ENCODE peak calls at places on chromosomes 7 and 10, in five cellular contexts. One of them, this sample, is unnamed. For H3K4me1, the result is how much of the 10 kb centered on the place peaks cover.

GRCh38 chr10:101565936-101566332 is 22.1 kb downstream of the POLL start:
- DNase-seq in ovary: no peak
- DNase-seq in suprapubic skin: no peak
- DNase-seq in IMR-90: no peak
- DNase-seq in tibial nerve: no peak
- DNase-seq in this sample: no peak

GRCh38 chr10:18233775-18234174 is 93.6 kb downstream of the CACNB2 start:
- DNase-seq in ovary: peak
- DNase-seq in suprapubic skin: no peak
- DNase-seq in IMR-90: no peak
- DNase-seq in tibial nerve: no peak
- DNase-seq in this sample: no peak

GRCh38 chr10:25455980-25456567 is 281.3 kb downstream of the GPR158 start:
- DNase-seq in ovary: no peak
- DNase-seq in suprapubic skin: no peak
- DNase-seq in IMR-90: no peak
- DNase-seq in tibial nerve: no peak
- DNase-seq in this sample: no peak

GRCh38 chr10:14603539-14604102 is 171.1 kb downstream of the FAM107B start:
- DNase-seq in ovary: peak
- DNase-seq in suprapubic skin: peak
- DNase-seq in IMR-90: no peak
- DNase-seq in tibial nerve: no peak
- DNase-seq in this sample: no peak

GRCh38 chr10:130372866-130373265 is 236.7 kb downstream of the GLRX3 start:
- DNase-seq in ovary: no peak
- DNase-seq in suprapubic skin: no peak
- DNase-seq in IMR-90: no peak
- DNase-seq in tibial nerve: no peak
- DNase-seq in this sample: no peak

GRCh38 chr7:70271617-70272081 is 673.4 kb downstream of the AUTS2 start:
- DNase-seq in ovary: no peak
- DNase-seq in suprapubic skin: no peak
- DNase-seq in IMR-90: no peak
- DNase-seq in tibial nerve: no peak
- DNase-seq in this sample: no peak

GRCh38 chr7:6160191-6160623 is 112.2 kb downstream of the CYTH3 start:
- DNase-seq in ovary: peak
- DNase-seq in suprapubic skin: peak
- DNase-seq in IMR-90: peak
- DNase-seq in tibial nerve: peak
- DNase-seq in this sample: peak

GRCh38 chr10:14507156-14507555 is 176.4 kb upstream of the FRMD4A start:
- DNase-seq in ovary: no peak
- DNase-seq in suprapubic skin: no peak
- DNase-seq in IMR-90: no peak
- DNase-seq in tibial nerve: no peak
- DNase-seq in this sample: no peak

GRCh38 chr10:107727762-107728317 is 563.3 kb upstream of the SORCS1 start:
- DNase-seq in ovary: no peak
- DNase-seq in suprapubic skin: no peak
- DNase-seq in IMR-90: peak
- DNase-seq in tibial nerve: no peak
- DNase-seq in this sample: no peak

GRCh38 chr7:123633553-123633952 is 22.1 kb upstream of the LMOD2 start:
- DNase-seq in ovary: no peak
- DNase-seq in suprapubic skin: no peak
- DNase-seq in IMR-90: peak
- DNase-seq in tibial nerve: no peak
- DNase-seq in this sample: no peak

GRCh38 chr7:135994466-135995205 is 17.5 kb upstream of the MTPN start:
- DNase-seq in ovary: no peak
- DNase-seq in suprapubic skin: no peak
- DNase-seq in IMR-90: peak
- DNase-seq in tibial nerve: no peak
- DNase-seq in this sample: no peak

GRCh38 chr7:141076377-141076776 is 2.5 kb downstream of the TMEM178B start:
- DNase-seq in ovary: no peak
- DNase-seq in suprapubic skin: no peak
- DNase-seq in IMR-90: no peak
- DNase-seq in tibial nerve: no peak
- DNase-seq in this sample: no peak

GRCh38 chr10:52679117-52679516 is 93.5 kb downstream of the MBL2 start:
- DNase-seq in ovary: no peak
- DNase-seq in suprapubic skin: no peak
- DNase-seq in IMR-90: no peak
- DNase-seq in tibial nerve: no peak
- DNase-seq in this sample: no peak

GRCh38 chr10:90915141-90916075 is 5.5 kb downstream of the ANKRD1 start:
- DNase-seq in ovary: no peak
- DNase-seq in suprapubic skin: no peak
- DNase-seq in IMR-90: no peak
- DNase-seq in tibial nerve: no peak
- DNase-seq in this sample: no peak

GRCh38 chr7:13016633-13017324 is 329.3 kb downstream of the ARL4A start:
- DNase-seq in ovary: no peak
- DNase-seq in suprapubic skin: no peak
- DNase-seq in IMR-90: peak
- DNase-seq in tibial nerve: no peak
- DNase-seq in this sample: no peak

GRCh38 chr7:32335107-32335506 is 155.1 kb downstream of the LSM5 start:
- DNase-seq in ovary: no peak
- DNase-seq in suprapubic skin: no peak
- DNase-seq in IMR-90: peak
- DNase-seq in tibial nerve: no peak
- DNase-seq in this sample: no peak

GRCh38 chr10:112695539-112695938 is 248.5 kb downstream of the VTI1A start:
- DNase-seq in ovary: no peak
- DNase-seq in suprapubic skin: no peak
- DNase-seq in IMR-90: no peak
- DNase-seq in tibial nerve: no peak
- DNase-seq in this sample: no peak

GRCh38 chr10:69123747-69124557 is at the start of gene VPS26A:
- DNase-seq in ovary: peak
- DNase-seq in suprapubic skin: peak
- DNase-seq in IMR-90: peak
- DNase-seq in tibial nerve: peak
- DNase-seq in this sample: peak
- TF ChIP-seq POLR2A in ovary: peak
- TF ChIP-seq POLR2A in suprapubic skin: peak
- TF ChIP-seq POLR2A in IMR-90: peak
- TF ChIP-seq POLR2A in tibial nerve: peak
- TF ChIP-seq POLR2A in this sample: peak

GRCh38 chr7:100374601-100375000 is 1.3 kb downstream of the PILRA start:
- DNase-seq in ovary: no peak
- DNase-seq in suprapubic skin: no peak
- DNase-seq in IMR-90: no peak
- DNase-seq in tibial nerve: no peak
- DNase-seq in this sample: no peak

GRCh38 chr7:100372256-100372655 is 1.0 kb upstream of the PILRA start:
- DNase-seq in ovary: no peak
- DNase-seq in suprapubic skin: no peak
- DNase-seq in IMR-90: peak
- DNase-seq in tibial nerve: no peak
- DNase-seq in this sample: no peak

GRCh38 chr7:100372694-100373093 is 593 bp upstream of the PILRA start:
- DNase-seq in ovary: no peak
- DNase-seq in suprapubic skin: no peak
- DNase-seq in IMR-90: no peak
- DNase-seq in tibial nerve: no peak
- DNase-seq in this sample: no peak

GRCh38 chr7:100371561-100372171 is 1.6 kb upstream of the PILRA start:
- DNase-seq in ovary: no peak
- DNase-seq in suprapubic skin: no peak
- DNase-seq in IMR-90: no peak
- DNase-seq in tibial nerve: no peak
- DNase-seq in this sample: no peak

DNA sequence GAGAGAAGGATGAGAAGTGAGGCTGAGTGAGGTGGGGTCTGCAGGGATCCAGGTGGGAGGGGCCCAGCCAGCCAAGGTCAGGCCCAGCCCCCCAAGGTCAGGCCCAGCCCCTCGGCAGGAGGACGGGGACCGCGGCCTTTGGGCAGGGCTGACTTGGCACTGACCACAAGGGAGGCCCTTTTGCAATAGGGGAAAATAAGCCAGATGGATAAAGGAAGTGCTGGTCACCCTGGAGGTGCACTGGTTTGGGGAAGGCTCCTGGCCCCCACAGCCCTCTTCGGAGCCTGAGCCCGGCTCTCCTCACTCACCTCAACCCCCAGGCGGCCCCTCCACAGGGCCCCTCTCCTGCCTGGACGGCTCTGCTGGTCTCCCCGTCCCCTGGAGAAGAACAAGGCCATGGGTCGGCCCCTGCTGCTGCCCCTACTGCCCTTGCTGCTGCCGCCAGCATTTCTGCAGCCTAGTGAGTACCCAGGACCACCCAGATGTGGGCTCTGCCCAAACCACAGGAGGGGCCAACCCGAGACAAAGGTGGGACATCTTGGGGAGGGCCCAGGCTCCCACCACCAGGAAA is at the start of gene PILRA:
- DNase-seq in ovary: no peak
- DNase-seq in suprapubic skin: no peak
- DNase-seq in IMR-90: no peak
- DNase-seq in tibial nerve: no peak
- DNase-seq in this sample: no peak
- H3K4me1 ChIP-seq in ovary: under half
- H3K4me1 ChIP-seq in suprapubic skin: under half
- H3K4me1 ChIP-seq in IMR-90: under half
- H3K4me1 ChIP-seq in tibial nerve: under half
- H3K4me1 ChIP-seq in this sample: under half

GRCh38 chr10:62414359-62414758 is 40.2 kb downstream of the ZNF365 start:
- DNase-seq in ovary: no peak
- DNase-seq in suprapubic skin: no peak
- DNase-seq in IMR-90: no peak
- DNase-seq in tibial nerve: no peak
- DNase-seq in this sample: no peak
- TF ChIP-seq CTCF in ovary: no peak
- TF ChIP-seq CTCF in suprapubic skin: peak
- TF ChIP-seq CTCF in IMR-90: no peak
- TF ChIP-seq CTCF in tibial nerve: no peak
- TF ChIP-seq CTCF in this sample: no peak

DNA sequence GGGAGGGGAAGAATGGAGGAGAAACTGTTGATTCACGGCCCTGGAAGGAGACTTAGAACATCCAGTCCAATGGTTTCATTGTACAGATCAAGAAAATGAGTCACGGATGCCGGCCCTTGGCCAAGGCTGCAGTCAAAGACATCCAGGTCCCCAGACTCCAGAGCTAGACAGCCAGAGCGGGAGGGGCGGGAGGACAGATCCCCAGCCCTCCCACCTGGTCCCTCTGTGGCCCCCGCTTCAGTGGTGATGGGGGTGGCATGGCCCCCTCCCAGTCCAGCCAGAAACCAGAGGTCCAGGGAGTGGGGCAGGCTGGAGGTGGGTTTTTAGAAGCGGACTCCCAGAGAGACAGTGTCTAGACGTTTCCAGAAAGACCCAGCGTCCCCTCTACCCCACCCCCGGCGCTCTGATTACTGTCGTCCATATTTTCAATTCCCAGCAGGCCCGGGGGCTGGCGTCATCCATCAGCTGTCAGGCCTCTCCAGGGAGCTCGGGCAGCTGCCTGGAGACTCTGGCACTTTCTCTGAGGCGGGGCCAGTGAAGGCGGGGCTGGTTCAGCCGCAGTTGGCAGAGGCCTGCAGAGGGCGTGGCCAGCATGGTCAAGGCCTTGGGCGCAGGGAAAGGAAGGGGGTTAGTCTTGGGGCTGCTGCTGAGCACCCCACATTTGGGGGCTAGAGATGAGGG is 8.0 kb upstream of the HSPB1 start:
- DNase-seq in ovary: peak
- DNase-seq in suprapubic skin: peak
- DNase-seq in IMR-90: peak
- DNase-seq in tibial nerve: peak
- DNase-seq in this sample: peak
- TF ChIP-seq POLR2A in ovary: peak
- TF ChIP-seq POLR2A in suprapubic skin: no peak
- TF ChIP-seq POLR2A in IMR-90: peak
- TF ChIP-seq POLR2A in tibial nerve: peak
- TF ChIP-seq POLR2A in this sample: no peak

GRCh38 chr7:142801601-142802295 is 31.0 kb downstream of the PRSS2 start:
- DNase-seq in ovary: no peak
- DNase-seq in suprapubic skin: peak
- DNase-seq in IMR-90: no peak
- DNase-seq in tibial nerve: no peak
- DNase-seq in this sample: no peak
- H3K4me1 ChIP-seq in ovary: under half
- H3K4me1 ChIP-seq in suprapubic skin: under half
- H3K4me1 ChIP-seq in IMR-90: under half
- H3K4me1 ChIP-seq in tibial nerve: under half
- H3K4me1 ChIP-seq in this sample: under half

DNA sequence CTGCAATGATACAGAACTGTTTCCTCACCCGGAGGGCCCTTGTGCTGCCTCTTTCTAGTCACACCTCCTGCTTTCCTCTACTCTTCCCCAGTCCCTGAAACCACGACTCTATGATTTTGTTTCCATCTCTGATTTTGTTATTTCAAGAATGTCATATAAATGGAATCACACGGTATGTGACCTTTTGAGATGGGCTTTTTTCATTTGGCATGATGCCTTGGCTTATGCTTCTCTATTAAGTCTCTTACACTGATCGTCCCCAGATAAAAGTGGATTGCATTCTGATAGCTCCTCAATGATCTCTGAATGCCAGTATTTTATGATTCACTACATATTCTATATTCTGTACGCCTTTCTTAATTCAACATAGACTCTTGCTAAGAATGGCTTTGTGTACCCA is 78.2 kb downstream of the GALNT11 start:
- DNase-seq in ovary: no peak
- DNase-seq in suprapubic skin: no peak
- DNase-seq in IMR-90: no peak
- DNase-seq in tibial nerve: no peak
- DNase-seq in this sample: no peak
- TF ChIP-seq CTCF in ovary: no peak
- TF ChIP-seq CTCF in suprapubic skin: no peak
- TF ChIP-seq CTCF in IMR-90: no peak
- TF ChIP-seq CTCF in tibial nerve: no peak
- TF ChIP-seq CTCF in this sample: no peak

GRCh38 chr7:50492770-50493519 is 42.8 kb upstream of the FIGNL1 start:
- DNase-seq in ovary: no peak
- DNase-seq in suprapubic skin: no peak
- DNase-seq in IMR-90: no peak
- DNase-seq in tibial nerve: no peak
- DNase-seq in this sample: no peak

GRCh38 chr7:50497968-50498367 is 47.8 kb upstream of the FIGNL1 start:
- DNase-seq in ovary: no peak
- DNase-seq in suprapubic skin: no peak
- DNase-seq in IMR-90: peak
- DNase-seq in tibial nerve: peak
- DNase-seq in this sample: no peak

GRCh38 chr7:50496541-50496940 is 46.4 kb upstream of the FIGNL1 start:
- DNase-seq in ovary: no peak
- DNase-seq in suprapubic skin: no peak
- DNase-seq in IMR-90: no peak
- DNase-seq in tibial nerve: no peak
- DNase-seq in this sample: no peak

GRCh38 chr7:50497068-50497642 is 47.0 kb upstream of the FIGNL1 start:
- DNase-seq in ovary: no peak
- DNase-seq in suprapubic skin: no peak
- DNase-seq in IMR-90: peak
- DNase-seq in tibial nerve: no peak
- DNase-seq in this sample: no peak

GRCh38 chr7:50495746-50496145 is 45.6 kb upstream of the FIGNL1 start:
- DNase-seq in ovary: no peak
- DNase-seq in suprapubic skin: no peak
- DNase-seq in IMR-90: no peak
- DNase-seq in tibial nerve: no peak
- DNase-seq in this sample: no peak
- TF ChIP-seq POLR2A in ovary: no peak
- TF ChIP-seq POLR2A in suprapubic skin: no peak
- TF ChIP-seq POLR2A in IMR-90: no peak
- TF ChIP-seq POLR2A in tibial nerve: no peak
- TF ChIP-seq POLR2A in this sample: no peak

GRCh38 chr7:132464740-132465139 is 111.5 kb downstream of the PLXNA4 start:
- DNase-seq in ovary: no peak
- DNase-seq in suprapubic skin: no peak
- DNase-seq in IMR-90: no peak
- DNase-seq in tibial nerve: no peak
- DNase-seq in this sample: no peak
- H3K4me1 ChIP-seq in ovary: under half
- H3K4me1 ChIP-seq in suprapubic skin: under half
- H3K4me1 ChIP-seq in IMR-90: under half
- H3K4me1 ChIP-seq in tibial nerve: under half
- H3K4me1 ChIP-seq in this sample: under half